ENCODE peak calls at places on chromosomes 3 and 15, in nine cellular contexts. One of them, this sample, is unnamed. For H3K9me3 and H3K36me3, the result is how much of the 10 kb centered on the place peaks cover.

GRCh38 chr3:8597515-8597853 is 47.1 kb downstream of the SSUH2 start:
- DNase-seq in breast epithelium: no peak
- DNase-seq in IMR-90: no peak
- DNase-seq in transverse colon: no peak
- DNase-seq in HCT116: no peak
- DNase-seq in ovary: no peak
- DNase-seq in Peyer's patch: no peak
- DNase-seq in GM12878: no peak
- DNase-seq in stomach: no peak
- DNase-seq in this sample: no peak

GRCh38 chr3:159882784-159883779 is 105.6 kb upstream of the IL12A start:
- DNase-seq in breast epithelium: no peak
- DNase-seq in IMR-90: peak
- DNase-seq in transverse colon: no peak
- DNase-seq in HCT116: no peak
- DNase-seq in ovary: no peak
- DNase-seq in Peyer's patch: no peak
- DNase-seq in GM12878: no peak
- DNase-seq in stomach: no peak
- DNase-seq in this sample: no peak

GRCh38 chr15:100170280-100170654 is 171.5 kb downstream of the ADAMTS17 start:
- DNase-seq in breast epithelium: no peak
- DNase-seq in IMR-90: no peak
- DNase-seq in transverse colon: no peak
- DNase-seq in HCT116: no peak
- DNase-seq in ovary: no peak
- DNase-seq in Peyer's patch: no peak
- DNase-seq in GM12878: peak
- DNase-seq in stomach: no peak
- DNase-seq in this sample: no peak

GRCh38 chr3:13708871-13709595 is 160.1 kb downstream of the FBLN2 start:
- DNase-seq in breast epithelium: peak
- DNase-seq in IMR-90: no peak
- DNase-seq in transverse colon: no peak
- DNase-seq in HCT116: no peak
- DNase-seq in ovary: no peak
- DNase-seq in Peyer's patch: no peak
- DNase-seq in GM12878: no peak
- DNase-seq in stomach: no peak
- DNase-seq in this sample: no peak

GRCh38 chr3:128486692-128487537 is 6.1 kb downstream of the GATA2 start:
- DNase-seq in breast epithelium: no peak
- DNase-seq in IMR-90: peak
- DNase-seq in transverse colon: no peak
- DNase-seq in HCT116: no peak
- DNase-seq in ovary: no peak
- DNase-seq in Peyer's patch: no peak
- DNase-seq in GM12878: no peak
- DNase-seq in stomach: no peak
- DNase-seq in this sample: no peak

GRCh38 chr3:54358327-54358726 is 236.0 kb downstream of the CACNA2D3 start:
- DNase-seq in breast epithelium: no peak
- DNase-seq in IMR-90: no peak
- DNase-seq in transverse colon: no peak
- DNase-seq in HCT116: no peak
- DNase-seq in ovary: peak
- DNase-seq in Peyer's patch: no peak
- DNase-seq in GM12878: no peak
- DNase-seq in stomach: no peak
- DNase-seq in this sample: no peak

GRCh38 chr15:72382146-72382545 is 6.3 kb upstream of the HEXA start:
- DNase-seq in breast epithelium: no peak
- DNase-seq in IMR-90: no peak
- DNase-seq in transverse colon: no peak
- DNase-seq in HCT116: no peak
- DNase-seq in ovary: no peak
- DNase-seq in Peyer's patch: no peak
- DNase-seq in GM12878: no peak
- DNase-seq in stomach: no peak
- DNase-seq in this sample: no peak

GRCh38 chr15:39613271-39613670 is 32.4 kb downstream of the THBS1 start:
- DNase-seq in breast epithelium: no peak
- DNase-seq in IMR-90: peak
- DNase-seq in transverse colon: no peak
- DNase-seq in HCT116: no peak
- DNase-seq in ovary: no peak
- DNase-seq in Peyer's patch: no peak
- DNase-seq in GM12878: no peak
- DNase-seq in stomach: no peak
- DNase-seq in this sample: no peak

GRCh38 chr3:169542347-169542751 is 121.2 kb downstream of the MECOM start:
- DNase-seq in breast epithelium: no peak
- DNase-seq in IMR-90: no peak
- DNase-seq in transverse colon: no peak
- DNase-seq in HCT116: no peak
- DNase-seq in ovary: no peak
- DNase-seq in Peyer's patch: no peak
- DNase-seq in GM12878: no peak
- DNase-seq in stomach: no peak
- DNase-seq in this sample: no peak

GRCh38 chr15:83016906-83017305 is 5.5 kb upstream of the C15orf40 start:
- DNase-seq in breast epithelium: no peak
- DNase-seq in IMR-90: no peak
- DNase-seq in transverse colon: no peak
- DNase-seq in HCT116: no peak
- DNase-seq in ovary: no peak
- DNase-seq in Peyer's patch: no peak
- DNase-seq in GM12878: no peak
- DNase-seq in stomach: no peak
- DNase-seq in this sample: no peak

GRCh38 chr3:14224895-14225294 is 46.3 kb downstream of the LSM3 start:
- DNase-seq in breast epithelium: no peak
- DNase-seq in IMR-90: peak
- DNase-seq in transverse colon: no peak
- DNase-seq in HCT116: no peak
- DNase-seq in ovary: no peak
- DNase-seq in Peyer's patch: no peak
- DNase-seq in GM12878: no peak
- DNase-seq in stomach: no peak
- DNase-seq in this sample: no peak

GRCh38 chr15:42363942-42364341 is 4.6 kb downstream of the CAPN3 start:
- DNase-seq in breast epithelium: no peak
- DNase-seq in IMR-90: no peak
- DNase-seq in transverse colon: no peak
- DNase-seq in HCT116: no peak
- DNase-seq in ovary: no peak
- DNase-seq in Peyer's patch: no peak
- DNase-seq in GM12878: no peak
- DNase-seq in stomach: no peak
- DNase-seq in this sample: no peak

GRCh38 chr3:148460686-148461085 is 237.0 kb upstream of the AGTR1 start:
- DNase-seq in breast epithelium: no peak
- DNase-seq in IMR-90: no peak
- DNase-seq in transverse colon: no peak
- DNase-seq in HCT116: no peak
- DNase-seq in ovary: no peak
- DNase-seq in Peyer's patch: no peak
- DNase-seq in GM12878: no peak
- DNase-seq in stomach: no peak
- DNase-seq in this sample: no peak

GRCh38 chr3:157535667-157536066 is 32.5 kb upstream of the VEPH1 start:
- DNase-seq in breast epithelium: no peak
- DNase-seq in IMR-90: no peak
- DNase-seq in transverse colon: no peak
- DNase-seq in HCT116: no peak
- DNase-seq in ovary: no peak
- DNase-seq in Peyer's patch: no peak
- DNase-seq in GM12878: no peak
- DNase-seq in stomach: no peak
- DNase-seq in this sample: no peak

GRCh38 chr3:13494463-13495350 is 14.6 kb downstream of the HDAC11 start:
- DNase-seq in breast epithelium: no peak
- DNase-seq in IMR-90: peak
- DNase-seq in transverse colon: no peak
- DNase-seq in HCT116: no peak
- DNase-seq in ovary: peak
- DNase-seq in Peyer's patch: no peak
- DNase-seq in GM12878: no peak
- DNase-seq in stomach: no peak
- DNase-seq in this sample: peak

GRCh38 chr15:40793216-40793989 is 13.5 kb upstream of the ZFYVE19 start:
- DNase-seq in breast epithelium: no peak
- DNase-seq in IMR-90: peak
- DNase-seq in transverse colon: peak
- DNase-seq in HCT116: peak
- DNase-seq in ovary: peak
- DNase-seq in Peyer's patch: no peak
- DNase-seq in GM12878: no peak
- DNase-seq in stomach: peak
- DNase-seq in this sample: peak

GRCh38 chr15:69760890-69761568 is 308.4 kb downstream of the RPLP1 start:
- DNase-seq in breast epithelium: no peak
- DNase-seq in IMR-90: peak
- DNase-seq in transverse colon: peak
- DNase-seq in HCT116: peak
- DNase-seq in ovary: peak
- DNase-seq in Peyer's patch: peak
- DNase-seq in GM12878: peak
- DNase-seq in stomach: peak
- DNase-seq in this sample: no peak

GRCh38 chr15:68275165-68275746 is 2.3 kb upstream of the FEM1B start:
- DNase-seq in breast epithelium: no peak
- DNase-seq in IMR-90: peak
- DNase-seq in transverse colon: no peak
- DNase-seq in HCT116: no peak
- DNase-seq in ovary: no peak
- DNase-seq in Peyer's patch: no peak
- DNase-seq in GM12878: no peak
- DNase-seq in stomach: peak
- DNase-seq in this sample: peak

GRCh38 chr3:71355862-71356261 is 227.7 kb downstream of the FOXP1 start:
- DNase-seq in breast epithelium: no peak
- DNase-seq in IMR-90: no peak
- DNase-seq in transverse colon: no peak
- DNase-seq in HCT116: no peak
- DNase-seq in ovary: no peak
- DNase-seq in Peyer's patch: no peak
- DNase-seq in GM12878: no peak
- DNase-seq in stomach: no peak
- DNase-seq in this sample: no peak

GRCh38 chr3:63968612-63969350 is 54.5 kb downstream of the PSMD6 start:
- DNase-seq in breast epithelium: no peak
- DNase-seq in IMR-90: peak
- DNase-seq in transverse colon: no peak
- DNase-seq in HCT116: no peak
- DNase-seq in ovary: no peak
- DNase-seq in Peyer's patch: no peak
- DNase-seq in GM12878: no peak
- DNase-seq in stomach: no peak
- DNase-seq in this sample: no peak
- TF ChIP-seq POLR2A in breast epithelium: no peak
- TF ChIP-seq POLR2A in IMR-90: no peak
- TF ChIP-seq POLR2A in transverse colon: no peak
- TF ChIP-seq POLR2A in HCT116: no peak
- TF ChIP-seq POLR2A in ovary: no peak
- TF ChIP-seq POLR2A in Peyer's patch: no peak
- TF ChIP-seq POLR2A in GM12878: no peak
- TF ChIP-seq POLR2A in stomach: no peak
- TF ChIP-seq POLR2A in this sample: no peak

DNA sequence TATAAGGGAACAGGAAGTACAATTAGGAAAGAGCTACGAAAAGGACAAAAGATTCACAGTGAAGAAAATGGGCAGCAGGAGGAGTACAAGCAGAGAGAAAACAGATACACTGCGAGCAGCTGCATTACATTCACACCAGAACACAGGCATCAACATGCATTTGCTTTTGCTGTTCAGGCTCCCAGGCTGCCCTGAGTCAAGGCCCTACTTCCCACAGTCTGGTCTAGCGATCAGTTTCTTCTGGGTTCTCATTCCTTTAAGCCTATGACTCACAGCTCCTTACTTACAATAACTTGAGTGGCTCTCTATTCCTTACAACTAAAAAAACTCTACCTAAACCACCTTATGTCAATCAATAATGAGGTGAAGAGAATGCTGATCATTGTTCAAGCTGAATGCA is 24.5 kb upstream of the ZNF445 start:
- DNase-seq in breast epithelium: no peak
- DNase-seq in IMR-90: peak
- DNase-seq in transverse colon: no peak
- DNase-seq in HCT116: no peak
- DNase-seq in ovary: no peak
- DNase-seq in Peyer's patch: no peak
- DNase-seq in GM12878: no peak
- DNase-seq in stomach: no peak
- DNase-seq in this sample: no peak
- H3K9me3 ChIP-seq in breast epithelium: under half
- H3K9me3 ChIP-seq in IMR-90: under half
- H3K9me3 ChIP-seq in transverse colon: under half
- H3K9me3 ChIP-seq in HCT116: under half
- H3K9me3 ChIP-seq in ovary: under half
- H3K9me3 ChIP-seq in Peyer's patch: under half
- H3K9me3 ChIP-seq in GM12878: under half
- H3K9me3 ChIP-seq in stomach: under half
- H3K9me3 ChIP-seq in this sample: under half

DNA sequence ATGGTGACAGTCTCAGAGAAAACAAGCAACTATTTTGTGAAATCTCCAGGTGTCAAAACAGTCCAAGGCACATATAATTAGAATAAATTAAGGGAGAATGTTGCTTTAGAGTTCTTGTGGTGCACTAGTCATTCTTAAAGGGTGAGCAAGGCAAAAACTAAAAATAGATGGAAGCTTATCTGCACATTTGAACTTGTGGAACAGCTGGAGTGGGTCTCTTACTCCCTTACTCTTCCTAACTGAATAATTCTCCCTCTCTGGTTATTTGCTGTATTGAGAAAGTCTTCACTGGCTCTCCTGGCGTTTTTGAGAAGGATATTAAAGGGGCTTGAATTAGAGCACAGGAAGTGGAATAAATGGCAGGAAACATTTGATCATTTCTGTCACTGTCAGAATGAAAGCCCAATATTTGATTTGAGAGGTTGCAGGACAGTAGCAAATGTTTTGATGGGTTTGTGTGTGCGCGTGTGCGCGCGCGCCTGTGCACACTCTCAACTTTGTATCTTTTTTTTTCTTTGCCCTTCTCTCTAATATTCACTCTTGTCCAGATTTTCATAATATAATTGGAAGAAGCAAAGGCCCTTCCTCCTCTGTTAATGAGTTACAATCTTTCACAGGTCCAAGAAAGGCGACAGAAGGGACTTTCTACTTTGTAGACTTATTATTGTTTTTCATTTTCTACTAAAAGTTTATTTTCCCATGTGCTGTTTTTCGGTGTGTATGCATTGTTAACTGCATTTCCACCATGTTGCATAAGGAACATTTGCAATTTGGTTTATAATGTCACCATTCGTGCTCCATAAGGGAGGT is 40.9 kb downstream of the AKAP13 start:
- DNase-seq in breast epithelium: no peak
- DNase-seq in IMR-90: peak
- DNase-seq in transverse colon: no peak
- DNase-seq in HCT116: no peak
- DNase-seq in ovary: no peak
- DNase-seq in Peyer's patch: no peak
- DNase-seq in GM12878: no peak
- DNase-seq in stomach: no peak
- DNase-seq in this sample: no peak
- H3K36me3 ChIP-seq in breast epithelium: under half
- H3K36me3 ChIP-seq in IMR-90: under half
- H3K36me3 ChIP-seq in transverse colon: under half
- H3K36me3 ChIP-seq in HCT116: under half
- H3K36me3 ChIP-seq in ovary: under half
- H3K36me3 ChIP-seq in Peyer's patch: under half
- H3K36me3 ChIP-seq in GM12878: under half
- H3K36me3 ChIP-seq in stomach: under half
- H3K36me3 ChIP-seq in this sample: under half

GRCh38 chr3:87088984-87089841 is 98.3 kb upstream of the VGLL3 start:
- DNase-seq in breast epithelium: no peak
- DNase-seq in IMR-90: peak
- DNase-seq in transverse colon: peak
- DNase-seq in HCT116: no peak
- DNase-seq in ovary: peak
- DNase-seq in Peyer's patch: no peak
- DNase-seq in GM12878: no peak
- DNase-seq in stomach: peak
- DNase-seq in this sample: peak
- TF ChIP-seq POLR2A in breast epithelium: no peak
- TF ChIP-seq POLR2A in IMR-90: no peak
- TF ChIP-seq POLR2A in transverse colon: peak
- TF ChIP-seq POLR2A in HCT116: no peak
- TF ChIP-seq POLR2A in ovary: no peak
- TF ChIP-seq POLR2A in Peyer's patch: peak
- TF ChIP-seq POLR2A in GM12878: no peak
- TF ChIP-seq POLR2A in stomach: no peak
- TF ChIP-seq POLR2A in this sample: peak

This sample was measured in right lobe of liver.